ENCODE peak calls at places on chromosomes 4 and X, in ten cellular contexts. R is esophagus muscularis mucosa, F is body of pancreas, U is heart left ventricle, L is endothelial cell of umbilical vein, P is GM12878, E is suprapubic skin, J is IMR-90, S is Peyer's patch, Q is prostate gland. Y is an unnamed sample.
A peak's percentile ranks its signal among the peaks of the same experiment; 100 is the strongest.

GRCh38 chrX:134484039-134484438 is 24.1 kb downstream of the HPRT1 start:
- DNase-seq in R (no peak), F (no peak), U (no peak), L (peak; percentile 78), P (no peak), E (no peak), J (peak; percentile 67), S (no peak), Q (no peak), Y (no peak)

GRCh38 chr4:124940387-124940786 is 227.9 kb upstream of the ANKRD50 start:
- DNase-seq in R (no peak), F (no peak), U (no peak), L (peak; percentile 97), P (no peak), E (no peak), J (peak; percentile 98), S (no peak), Q (no peak), Y (no peak)

GRCh38 chr4:127685292-127685691 is 44.9 kb upstream of the SLC25A31 start:
- DNase-seq in R (no peak), F (no peak), U (no peak), L (peak; percentile 17), P (no peak), E (no peak), J (peak; percentile 73), S (no peak), Q (no peak), Y (no peak)

GRCh38 chr4:28755081-28755480 is 1894.4 kb downstream of the STIM2 start:
- DNase-seq in R (no peak), F (no peak), U (no peak), L (no peak), P (no peak), E (no peak), J (no peak), S (no peak), Q (no peak), Y (no peak)

GRCh38 chrX:35665311-35665710 is 132.8 kb upstream of the MAGEB16 start:
- DNase-seq in R (no peak), F (no peak), U (no peak), L (no peak), P (no peak), E (no peak), J (no peak), S (no peak), Q (no peak), Y (no peak)

GRCh38 chr4:158998624-158999023 is 104.3 kb upstream of the RAPGEF2 start:
- DNase-seq in R (no peak), F (no peak), U (no peak), L (no peak), P (no peak), E (no peak), J (no peak), S (no peak), Q (no peak), Y (no peak)

GRCh38 chr4:15339732-15340131 is 88.1 kb upstream of the C1QTNF7 start:
- DNase-seq in R (no peak), F (no peak), U (no peak), L (no peak), P (no peak), E (no peak), J (peak; percentile 82), S (no peak), Q (no peak), Y (no peak)

GRCh38 chr4:113404167-113404571 is 354.7 kb downstream of the ANK2 start:
- DNase-seq in R (no peak), F (no peak), U (no peak), L (no peak), P (no peak), E (no peak), J (no peak), S (no peak), Q (no peak), Y (no peak)

GRCh38 chrX:149853925-149854324 is 27.1 kb upstream of the MAGEA8 start:
- DNase-seq in R (no peak), F (no peak), U (no peak), L (no peak), P (no peak), E (no peak), J (no peak), S (no peak), Q (no peak), Y (no peak)

GRCh38 chr4:7911044-7911578 is 28.6 kb downstream of the AFAP1 start:
- DNase-seq in R (no peak), F (peak; percentile 22), U (peak; percentile 33), L (no peak), P (no peak), E (no peak), J (peak; percentile 95), S (no peak), Q (no peak), Y (no peak)

GRCh38 chrX:155819966-155820491 is 61.1 kb upstream of the VAMP7 start:
- DNase-seq in R (no peak), F (peak; percentile 72), U (peak; percentile 72), L (peak; percentile 77), P (peak; percentile 11), E (no peak), J (peak; percentile 85), S (peak; percentile 51), Q (peak; percentile 58), Y (peak; percentile 21)

GRCh38 chrX:42678133-42678532 is 99.8 kb downstream of the PPP1R2C start:
- DNase-seq in R (no peak), F (peak; percentile 45), U (no peak), L (peak; percentile 3), P (no peak), E (no peak), J (no peak), S (no peak), Q (no peak), Y (no peak)

GRCh38 chr4:182888894-182889293 is 28.3 kb downstream of the DCTD start:
- DNase-seq in R (no peak), F (no peak), U (no peak), L (no peak), P (no peak), E (no peak), J (no peak), S (no peak), Q (no peak), Y (no peak)

GRCh38 chr4:128862608-128863313 is 53.3 kb downstream of the JADE1 start:
- DNase-seq in R (no peak), F (no peak), U (no peak), L (peak; percentile 41), P (peak; percentile 63), E (no peak), J (peak; percentile 72), S (no peak), Q (no peak), Y (no peak)
- TF ChIP-seq POLR2A in R (no peak), F (no peak), U (no peak), L (no peak), P (peak; percentile 63), E (no peak), J (no peak), S (no peak), Q (no peak), Y (no peak)

GRCh38 chrX:39777623-39778025 is 320.1 kb downstream of the BCOR start:
- DNase-seq in R (no peak), F (no peak), U (no peak), L (no peak), P (no peak), E (no peak), J (no peak), S (no peak), Q (no peak), Y (no peak)

GRCh38 chrX:39779952-39780783 is 317.6 kb downstream of the BCOR start:
- DNase-seq in R (no peak), F (no peak), U (no peak), L (no peak), P (no peak), E (no peak), J (no peak), S (no peak), Q (no peak), Y (no peak)

GRCh38 chrX:39787999-39788398 is 309.8 kb downstream of the BCOR start:
- DNase-seq in R (no peak), F (no peak), U (no peak), L (no peak), P (no peak), E (no peak), J (no peak), S (no peak), Q (no peak), Y (no peak)

GRCh38 chrX:39782276-39782675 is 315.5 kb downstream of the BCOR start:
- DNase-seq in R (no peak), F (no peak), U (no peak), L (no peak), P (no peak), E (no peak), J (no peak), S (no peak), Q (no peak), Y (no peak)
- H3K27me3 ChIP-seq in R (no peaks in the 10 kb centered on the region), F (no peaks in the 10 kb centered on the region), U (no peaks in the 10 kb centered on the region), L (no peaks in the 10 kb centered on the region), P (no peaks in the 10 kb centered on the region), E (no peaks in the 10 kb centered on the region), J (peaks cover 13% of the 10 kb centered on the region), S (no peaks in the 10 kb centered on the region), Q (no peaks in the 10 kb centered on the region), Y (no peaks in the 10 kb centered on the region)

DNA sequence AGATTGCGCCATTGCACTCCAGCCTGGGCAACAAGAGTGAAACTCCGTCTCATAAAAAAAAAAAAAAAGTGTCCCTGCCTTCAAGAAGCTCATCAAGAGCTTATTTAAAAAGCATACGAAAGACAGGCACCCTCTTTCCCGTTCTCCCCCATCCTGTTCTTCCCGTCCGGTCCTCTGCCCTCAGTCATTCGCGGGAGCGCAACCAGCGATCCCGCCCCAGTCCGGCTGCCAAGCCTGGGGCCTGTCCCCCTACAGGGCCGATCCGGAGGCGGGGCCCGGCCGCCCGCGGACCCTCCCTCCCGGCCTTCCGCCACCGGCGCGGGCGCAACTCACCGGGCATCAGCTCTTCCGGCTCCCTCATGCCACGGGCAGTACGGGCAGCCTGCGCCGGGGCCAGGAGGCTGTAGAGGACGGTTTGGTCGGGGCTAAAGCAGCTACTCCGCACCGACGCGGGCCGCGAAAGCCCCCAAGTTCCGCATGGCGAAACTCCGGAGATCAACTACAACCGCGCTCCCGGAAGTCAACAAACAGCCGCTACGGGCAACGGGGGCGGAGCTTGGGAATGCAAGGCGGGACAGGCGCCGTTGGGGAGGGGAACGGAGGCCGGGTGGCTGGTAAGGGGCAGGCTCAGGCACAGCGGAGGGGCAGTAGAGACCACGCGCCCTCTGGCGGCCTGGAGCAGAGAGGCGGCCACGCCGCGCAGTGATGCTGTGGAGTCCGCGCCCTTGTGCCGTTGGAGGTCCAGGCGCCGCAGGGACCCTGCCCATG is at the start of gene RPGR:
- DNase-seq in R (peak; percentile 94), F (peak; percentile 95), U (peak; percentile 92), L (peak; percentile 93), P (peak; percentile 60), E (peak; percentile 95), J (peak; percentile 91), S (peak; percentile 93), Q (peak; percentile 92), Y (peak; percentile 86)
- TF ChIP-seq POLR2A in R (no peak), F (peak; percentile 78), U (peak; percentile 58), L (peak; percentile 44), P (peak; percentile 63), E (peak; percentile 70), J (peak; percentile 53), S (peak; percentile 20), Q (no peak), Y (peak; percentile 60)

DNA sequence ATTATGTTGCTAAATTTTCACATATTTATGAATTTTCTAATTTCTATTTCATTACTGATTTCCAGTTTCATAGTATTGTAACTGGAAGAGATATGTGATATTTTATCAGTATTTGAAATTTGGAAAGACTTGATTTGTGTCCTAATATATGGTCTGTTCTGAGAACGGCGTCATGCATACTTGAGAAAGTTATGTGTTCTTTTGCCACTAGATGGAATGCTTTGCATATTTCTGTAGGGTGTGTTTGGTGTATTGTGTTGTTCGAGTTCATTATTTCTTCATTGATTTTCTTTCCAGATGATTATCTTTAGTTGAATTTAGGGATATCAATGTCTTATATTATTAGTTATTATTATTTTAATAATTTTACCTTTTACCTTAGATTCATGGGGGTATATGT is 110.6 kb upstream of the ITM2A start:
- DNase-seq in R (no peak), F (no peak), U (no peak), L (no peak), P (no peak), E (no peak), J (no peak), S (no peak), Q (no peak), Y (no peak)
- H3K27me3 ChIP-seq in R (no peaks in the 10 kb centered on the region), F (no peaks in the 10 kb centered on the region), U (no peaks in the 10 kb centered on the region), L (no peaks in the 10 kb centered on the region), P (no peaks in the 10 kb centered on the region), E (no peaks in the 10 kb centered on the region), J (no peaks in the 10 kb centered on the region), S (no peaks in the 10 kb centered on the region), Q (no peaks in the 10 kb centered on the region), Y (no peaks in the 10 kb centered on the region)

Y was measured in gastrocnemius medialis.